ENCODE peak calls at places on chromosomes 6 and 20, in five cellular contexts. D is heart left ventricle, L is lower lobe of right lung, S is fibroblast of the aortic adventitia, M is PC-3. K is an unnamed sample.

GRCh38 chr20:38303908-38304379 is at the start of gene BPI:
- DNase-seq in D (peak), S (no peak), M (no peak), L (peak), K (no peak)

GRCh38 chr6:37516076-37516919 is 16.6 kb upstream of the CCDC167 start:
- DNase-seq in L (peak), M (peak), D (peak), S (no peak), K (no peak)

GRCh38 chr6:45900808-45901752 is 114.6 kb downstream of the CLIC5 start:
- DNase-seq in S (peak), D (no peak), M (no peak), L (no peak), K (peak)

GRCh38 chr6:121531658-121532167 is 96.3 kb downstream of the GJA1 start:
- DNase-seq in S (no peak), M (no peak), D (no peak), L (no peak), K (no peak)

GRCh38 chr6:84007871-84008270 is 25.7 kb upstream of the MRAP2 start:
- DNase-seq in M (no peak), D (no peak), L (no peak), S (no peak), K (no peak)

GRCh38 chr6:30171677-30172471 is 8.5 kb downstream of the TRIM15 start:
- DNase-seq in M (no peak), S (peak), L (peak), D (no peak), K (no peak)

GRCh38 chr20:60224914-60225313 is 266.7 kb downstream of the CDH26 start:
- DNase-seq in D (no peak), M (peak), L (no peak), S (peak), K (peak)

GRCh38 chr6:157012355-157012754 is 235.2 kb downstream of the ARID1B start:
- DNase-seq in S (no peak), M (no peak), L (no peak), D (no peak), K (no peak)

GRCh38 chr6:105769987-105770386 is 316.1 kb upstream of the PRDM1 start:
- DNase-seq in S (peak), L (no peak), D (no peak), M (peak), K (no peak)

GRCh38 chr6:152572395-152573061 is 64.6 kb downstream of the SYNE1 start:
- DNase-seq in D (no peak), S (no peak), L (no peak), M (peak), K (peak)

GRCh38 chr6:95553880-95554279 is 23.5 kb upstream of the MANEA start:
- DNase-seq in L (no peak), M (no peak), D (no peak), S (no peak), K (no peak)

GRCh38 chr20:44495802-44496481 is 20.3 kb downstream of the TTPAL start:
- DNase-seq in S (peak), L (no peak), D (no peak), M (peak), K (peak)

GRCh38 chr6:130625825-130626500 is 201.2 kb upstream of the SMLR1 start:
- DNase-seq in S (peak), D (no peak), L (no peak), M (peak), K (peak)

GRCh38 chr6:62615366-62616015 is 329.5 kb upstream of the KHDRBS2 start:
- DNase-seq in S (no peak), L (peak), D (no peak), M (no peak), K (no peak)

GRCh38 chr6:132060591-132060990 is 109.4 kb upstream of the CCN2 start:
- DNase-seq in L (no peak), S (peak), D (no peak), M (peak), K (peak)

GRCh38 chr20:50855498-50856474 is 60.9 kb downstream of the BCAS4 start:
- DNase-seq in D (no peak), M (peak), L (no peak), S (no peak), K (no peak)

GRCh38 chr20:40688129-40689099 is 622 bp downstream of the MAFB start:
- DNase-seq in M (no peak), L (peak), D (no peak), S (peak), K (no peak)

GRCh38 chr6:128282956-128283355 is 237.4 kb downstream of the PTPRK start:
- DNase-seq in S (no peak), L (no peak), D (peak), M (no peak), K (no peak)

GRCh38 chr6:89862281-89862680 is 32.0 kb upstream of the GJA10 start:
- DNase-seq in L (no peak), D (no peak), S (no peak), M (no peak), K (no peak)

GRCh38 chr6:41723178-41723935 is 12.1 kb downstream of the TFEB start:
- DNase-seq in D (peak), S (peak), M (peak), L (peak), K (peak)

GRCh38 chr6:143556529-143556928 is 45.0 kb upstream of the FUCA2 start:
- DNase-seq in D (no peak), L (no peak), M (no peak), S (peak), K (peak)

GRCh38 chr20:11140359-11140758 is 466.6 kb upstream of the JAG1 start:
- DNase-seq in S (peak), M (peak), L (no peak), D (no peak), K (peak)

GRCh38 chr20:57097245-57097935 is 169.1 kb downstream of the BMP7 start:
- DNase-seq in S (no peak), D (peak), L (no peak), M (no peak), K (no peak)

GRCh38 chr20:46951405-46951804 is 56.8 kb downstream of the EYA2 start:
- DNase-seq in L (no peak), D (no peak), M (peak), S (no peak), K (no peak)

GRCh38 chr20:46955601-46956556 is 61.2 kb downstream of the EYA2 start:
- DNase-seq in S (peak), D (no peak), M (peak), L (no peak), K (no peak)

GRCh38 chr20:46953596-46953995 is 59.0 kb downstream of the EYA2 start:
- DNase-seq in L (no peak), D (no peak), S (no peak), M (no peak), K (no peak)

GRCh38 chr20:46951840-46952497 is 57.3 kb downstream of the EYA2 start:
- DNase-seq in L (no peak), D (no peak), M (peak), S (no peak), K (peak)

DNA sequence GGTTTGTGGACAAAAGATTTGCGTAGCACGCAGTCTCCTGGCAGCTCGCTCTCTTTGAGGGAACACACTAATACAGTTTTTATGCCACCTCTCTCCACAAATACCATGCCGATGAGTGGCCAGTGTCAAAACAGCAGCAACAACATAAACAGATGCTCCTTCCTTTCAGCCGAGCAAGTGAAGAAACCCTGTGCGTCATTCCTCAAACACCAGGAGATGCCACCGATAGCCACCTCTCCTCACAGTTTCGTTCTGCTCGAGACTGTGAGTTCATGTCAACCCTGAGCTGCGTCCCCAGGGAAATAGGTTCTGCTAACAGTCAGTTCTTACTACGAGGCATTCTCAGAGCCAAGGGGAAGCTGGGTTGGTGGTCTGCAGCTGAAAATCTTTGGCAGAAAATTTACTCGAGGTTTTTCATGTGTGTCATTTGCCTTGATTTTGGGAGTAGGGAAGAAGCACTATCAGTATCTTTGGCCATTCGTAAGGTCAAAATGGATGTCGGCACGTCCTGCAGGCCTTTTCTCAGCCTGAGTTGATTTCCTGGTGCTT is 59.9 kb downstream of the EYA2 start:
- DNase-seq in D (no peak), L (no peak), S (peak), M (peak), K (peak)
- H3K4me3 ChIP-seq in D (no peak), L (no peak), S (no peak), M (no peak), K (no peak)

GRCh38 chr6:3296537-3297453 is 38.0 kb downstream of the PSMG4 start:
- DNase-seq in S (no peak), L (no peak), M (peak), D (no peak), K (no peak)

GRCh38 chr6:3296113-3296512 is 37.4 kb downstream of the PSMG4 start:
- DNase-seq in S (no peak), L (no peak), D (no peak), M (no peak), K (no peak)

GRCh38 chr6:3294921-3295871 is 36.4 kb downstream of the PSMG4 start:
- DNase-seq in M (peak), L (no peak), S (no peak), D (peak), K (no peak)

GRCh38 chr6:3299221-3299620 is 40.5 kb downstream of the PSMG4 start:
- DNase-seq in L (no peak), D (no peak), M (no peak), S (no peak), K (no peak)

GRCh38 chr6:3297909-3298308 is 39.2 kb downstream of the PSMG4 start:
- DNase-seq in M (no peak), L (no peak), S (no peak), D (no peak), K (no peak)
- TF ChIP-seq CTCF in M (no peak), L (no peak), S (no peak), D (no peak), K (no peak)

GRCh38 chr6:142301421-142302391 is at the start of gene ADGRG6:
- DNase-seq in L (peak), D (peak), S (no peak), M (peak), K (peak)
- H3K4me3 ChIP-seq in L (peak), D (peak), S (peak), M (peak), K (peak)

GRCh38 chr6:47787620-47788497 is 6.0 kb downstream of the OPN5 start:
- DNase-seq in D (peak), M (peak), L (peak), S (peak), K (peak)
- TF ChIP-seq CTCF in D (peak), M (peak), L (peak), S (peak), K (peak)

DNA sequence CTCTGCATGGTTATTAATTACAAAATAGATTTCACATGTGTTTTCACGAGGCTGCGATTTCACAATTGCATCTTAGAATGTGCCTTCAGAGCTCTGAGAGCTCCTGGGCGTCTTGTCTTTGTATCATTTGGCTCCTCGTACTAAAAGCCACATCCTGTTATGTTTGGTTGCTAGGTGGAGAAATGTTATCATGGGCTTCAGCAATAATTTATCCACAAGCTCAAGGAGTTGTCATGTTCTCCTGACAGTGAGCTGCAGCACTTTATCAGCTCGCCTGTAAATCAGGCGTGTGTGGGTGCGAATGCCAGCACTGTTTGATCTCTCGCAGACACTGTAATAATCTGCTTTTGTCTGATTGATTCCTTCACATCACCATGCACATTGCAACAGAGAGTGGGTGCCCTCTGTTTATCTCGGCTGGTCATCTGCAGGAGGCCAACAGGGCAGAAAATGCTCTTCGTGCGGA is 218.6 kb upstream of the ZFP64 start:
- DNase-seq in S (peak), M (no peak), D (no peak), L (peak), K (peak)
- H3K4me3 ChIP-seq in S (no peak), M (no peak), D (no peak), L (no peak), K (no peak)

GRCh38 chr20:63279931-63280330 is 7.3 kb downstream of the ARFGAP1 start:
- DNase-seq in M (no peak), L (no peak), D (no peak), S (no peak), K (no peak)

GRCh38 chr20:63281741-63282665 is 9.4 kb downstream of the ARFGAP1 start:
- DNase-seq in L (no peak), D (no peak), M (no peak), S (no peak), K (no peak)

GRCh38 chr20:63282946-63283345 is 10.0 kb upstream of the COL20A1 start:
- DNase-seq in S (no peak), D (peak), L (no peak), M (no peak), K (no peak)

GRCh38 chr20:63280371-63280770 is 7.8 kb downstream of the ARFGAP1 start:
- DNase-seq in M (no peak), L (no peak), S (no peak), D (no peak), K (no peak)

GRCh38 chr20:63280929-63281545 is 8.4 kb downstream of the ARFGAP1 start:
- DNase-seq in L (no peak), M (peak), S (no peak), D (no peak), K (no peak)
- TF ChIP-seq CTCF in L (no peak), M (peak), S (peak), D (no peak), K (peak)